ENCODE peak calls at places on chromosomes 11 and 22, in eight cellular contexts. C is ovary; B is cardiac muscle cell; U is adrenal gland; K is fibroblast of lung; T is neuronal stem cell; H is CD4-positive, alpha-beta memory T cell; N is lower lobe of right lung. I is an unnamed sample. For H3K9me3, the result is how much of the 10 kb centered on the place peaks cover.

GRCh38 chr11:96149743-96150555 is 193.0 kb downstream of the MAML2 start:
- DNase-seq in C (no peak), B (peak), U (no peak), K (peak), T (no peak), H (no peak), N (no peak), I (no peak)

GRCh38 chr11:64015935-64016468 is 19.7 kb upstream of the FLRT1 start:
- DNase-seq in C (no peak), B (no peak), U (no peak), K (no peak), T (no peak), H (no peak), N (no peak), I (no peak)

GRCh38 chr11:107780775-107781174 is 68.9 kb upstream of the SLN start:
- DNase-seq in C (no peak), B (peak), U (no peak), K (no peak), T (no peak), H (no peak), N (no peak), I (no peak)

GRCh38 chr22:22684605-22685561 is 40.5 kb downstream of the GGTLC2 start:
- DNase-seq in C (no peak), B (peak), U (no peak), K (peak), T (no peak), H (no peak), N (no peak), I (peak)

GRCh38 chr11:94511932-94512781 is at the start of gene C11orf97:
- DNase-seq in C (peak), B (peak), U (peak), K (peak), T (peak), H (peak), N (peak), I (peak)

GRCh38 chr11:31919175-31919574 is 108.1 kb upstream of the PAX6 start:
- DNase-seq in C (no peak), B (no peak), U (no peak), K (no peak), T (no peak), H (no peak), N (no peak), I (no peak)

GRCh38 chr11:122137081-122137793 is 21.2 kb upstream of the BLID start:
- DNase-seq in C (no peak), B (peak), U (no peak), K (peak), T (no peak), H (no peak), N (no peak), I (no peak)

GRCh38 chr22:25146311-25146710 is 53.3 kb upstream of the CRYBB3 start:
- DNase-seq in C (no peak), B (no peak), U (no peak), K (no peak), T (no peak), H (no peak), N (no peak), I (no peak)

GRCh38 chr22:41647771-41648170 is 26.7 kb downstream of the XRCC6 start:
- DNase-seq in C (no peak), B (no peak), U (no peak), K (no peak), T (no peak), H (no peak), N (no peak), I (no peak)

GRCh38 chr11:9953994-9954626 is 290.2 kb downstream of the SWAP70 start:
- DNase-seq in C (no peak), B (peak), U (no peak), K (no peak), T (no peak), H (no peak), N (no peak), I (no peak)

GRCh38 chr11:116217006-116217405 is 555.8 kb downstream of the BUD13 start:
- DNase-seq in C (no peak), B (peak), U (peak), K (peak), T (no peak), H (no peak), N (peak), I (peak)

GRCh38 chr11:110710520-110711381 is 1.5 kb downstream of the ARHGAP20 start:
- DNase-seq in C (peak), B (peak), U (peak), K (peak), T (no peak), H (no peak), N (peak), I (peak)

GRCh38 chr11:61700221-61700620 is 20.0 kb downstream of the DAGLA start:
- DNase-seq in C (no peak), B (peak), U (peak), K (peak), T (no peak), H (no peak), N (peak), I (peak)

GRCh38 chr22:20016734-20017621 is at the start of gene ARVCF:
- DNase-seq in C (peak), B (peak), U (peak), K (peak), T (peak), H (peak), N (peak), I (peak)

GRCh38 chr22:39658367-39658766 is 87.8 kb downstream of the CACNA1I start:
- DNase-seq in C (no peak), B (no peak), U (no peak), K (no peak), T (no peak), H (peak), N (no peak), I (no peak)

GRCh38 chr11:61698173-61698965 is 18.2 kb downstream of the DAGLA start:
- DNase-seq in C (no peak), B (no peak), U (no peak), K (no peak), T (no peak), H (no peak), N (no peak), I (no peak)

GRCh38 chr11:2213384-2213842 is 41.8 kb upstream of the TH start:
- DNase-seq in C (no peak), B (no peak), U (peak), K (no peak), T (no peak), H (peak), N (peak), I (peak)

DNA sequence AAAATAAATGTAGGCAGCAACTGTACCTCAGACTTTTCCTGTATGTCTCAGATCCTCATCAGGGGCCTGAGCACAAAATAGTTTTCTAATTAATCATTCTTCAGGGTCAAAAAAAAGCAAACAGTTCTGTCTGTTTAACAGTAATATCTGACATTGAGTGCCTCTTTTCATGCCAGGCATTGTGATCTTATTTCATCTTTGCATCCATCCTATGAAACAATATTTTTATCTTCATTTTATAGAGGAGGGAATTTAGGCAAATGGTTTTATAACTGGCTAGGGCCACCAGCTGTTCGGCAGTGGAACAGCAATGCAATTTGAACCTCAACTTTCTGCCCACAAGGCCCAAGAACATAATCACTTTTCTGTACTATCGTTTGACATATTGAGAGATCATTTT is 145.6 kb downstream of the WNT7B start:
- DNase-seq in C (no peak), B (peak), U (no peak), K (peak), T (no peak), H (no peak), N (no peak), I (no peak)
- H3K9me3 ChIP-seq in C (under half), B (under half), U (under half), K (under half), T (under half), H (under half), N (under half), I (under half)

DNA sequence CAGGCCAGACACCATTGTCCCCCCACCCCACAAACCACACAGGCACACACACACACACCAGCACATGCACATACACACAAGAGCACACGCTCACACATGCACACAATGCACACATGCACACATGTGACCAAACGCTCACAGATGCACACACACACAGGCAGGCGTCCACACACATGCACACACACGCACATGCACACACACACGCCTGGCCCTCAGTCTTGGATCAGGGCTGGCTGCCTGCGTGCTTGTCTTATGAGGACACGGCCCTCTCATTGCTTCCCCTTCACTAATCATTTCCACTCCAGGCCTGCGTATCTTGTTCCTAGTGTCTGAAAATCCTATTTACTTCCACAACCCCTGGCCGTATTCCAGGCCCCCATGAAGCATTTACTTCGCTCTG is 740.5 kb downstream of the BRD1 start:
- DNase-seq in C (no peak), B (no peak), U (no peak), K (no peak), T (no peak), H (no peak), N (no peak), I (no peak)
- H3K9me3 ChIP-seq in C (under half), B (under half), U (under half), K (under half), T (under half), H (under half), N (under half), I (under half)

GRCh38 chr22:42873361-42873760 is 16.3 kb upstream of the ARFGAP3 start:
- DNase-seq in C (no peak), B (no peak), U (no peak), K (no peak), T (no peak), H (no peak), N (no peak), I (no peak)
- H3K9me3 ChIP-seq in C (under half), B (under half), U (under half), K (under half), T (under half), H (under half), N (under half), I (under half)

GRCh38 chr22:49075150-49075549 is 752.5 kb downstream of the BRD1 start:
- DNase-seq in C (no peak), B (no peak), U (no peak), K (no peak), T (no peak), H (no peak), N (no peak), I (no peak)

GRCh38 chr22:49076300-49077035 is 751.2 kb downstream of the BRD1 start:
- DNase-seq in C (no peak), B (no peak), U (no peak), K (no peak), T (peak), H (no peak), N (no peak), I (no peak)

GRCh38 chr22:49077586-49077985 is 750.1 kb downstream of the BRD1 start:
- DNase-seq in C (no peak), B (no peak), U (no peak), K (no peak), T (no peak), H (no peak), N (no peak), I (no peak)

GRCh38 chr22:49078076-49078710 is 749.5 kb downstream of the BRD1 start:
- DNase-seq in C (no peak), B (no peak), U (no peak), K (no peak), T (no peak), H (no peak), N (no peak), I (no peak)

GRCh38 chr22:49077036-49077393 is 750.7 kb downstream of the BRD1 start:
- DNase-seq in C (no peak), B (no peak), U (no peak), K (no peak), T (no peak), H (no peak), N (no peak), I (no peak)
- H3K9me3 ChIP-seq in C (under half), B (under half), U (under half), K (under half), T (under half), H (under half), N (under half), I (under half)

GRCh38 chr22:46350111-46350510 is 14.6 kb downstream of the TRMU start:
- DNase-seq in C (no peak), B (no peak), U (no peak), K (no peak), T (no peak), H (no peak), N (no peak), I (no peak)
- H3K9me3 ChIP-seq in C (under half), B (under half), U (under half), K (under half), T (under half), H (under half), N (under half), I (under half)

GRCh38 chr11:28140689-28141455 is 32.7 kb downstream of the METTL15 start:
- DNase-seq in C (no peak), B (no peak), U (no peak), K (no peak), T (no peak), H (no peak), N (no peak), I (no peak)

GRCh38 chr11:28139848-28140415 is 31.7 kb downstream of the METTL15 start:
- DNase-seq in C (no peak), B (no peak), U (no peak), K (no peak), T (no peak), H (no peak), N (no peak), I (no peak)

GRCh38 chr11:28133146-28133545 is 25.0 kb downstream of the METTL15 start:
- DNase-seq in C (no peak), B (peak), U (no peak), K (peak), T (no peak), H (no peak), N (no peak), I (no peak)

GRCh38 chr11:28142724-28143123 is 34.5 kb downstream of the METTL15 start:
- DNase-seq in C (no peak), B (peak), U (no peak), K (no peak), T (no peak), H (no peak), N (no peak), I (no peak)

GRCh38 chr11:28137832-28138231 is 29.6 kb downstream of the METTL15 start:
- DNase-seq in C (no peak), B (no peak), U (no peak), K (no peak), T (no peak), H (no peak), N (no peak), I (no peak)
- H3K9me3 ChIP-seq in C (under half), B (under half), U (under half), K (under half), T (under half), H (under half), N (under half), I (under half)

GRCh38 chr22:48800036-48800885 is 1027.4 kb downstream of the BRD1 start:
- DNase-seq in C (no peak), B (no peak), U (no peak), K (no peak), T (no peak), H (no peak), N (no peak), I (no peak)
- H3K9me3 ChIP-seq in C (under half), B (under half), U (under half), K (under half), T (under half), H (under half), N (under half), I (under half)